ENCODE peak calls at places on chromosomes 1 and 21, in five cellular contexts. One of them, this sample, is unnamed.

GRCh38 chr1:53317651-53318539 is 10.0 kb downstream of the LRP8 start:
- DNase-seq in stimulated activated naive B cell treated with anti-CD40 and anti-IgM and Interleukin-4, amounts not matched to agents 10 μg/mL and 1 μg/mL and 100 μg/mL, for 72 hours: peak; percentile 23
- DNase-seq in ELR: no peak
- DNase-seq in retina: no peak
- DNase-seq in left ventricle myocardium inferior: no peak
- DNase-seq in this sample: no peak

GRCh38 chr1:30283199-30283962 is 440.0 kb downstream of the MATN1 start:
- DNase-seq in stimulated activated naive B cell treated with anti-CD40 and anti-IgM and Interleukin-4, amounts not matched to agents 10 μg/mL and 1 μg/mL and 100 μg/mL, for 72 hours: no peak
- DNase-seq in ELR: no peak
- DNase-seq in retina: no peak
- DNase-seq in left ventricle myocardium inferior: no peak
- DNase-seq in this sample: no peak

GRCh38 chr1:84750110-84750509 is 59.8 kb upstream of the SSX2IP start:
- DNase-seq in stimulated activated naive B cell treated with anti-CD40 and anti-IgM and Interleukin-4, amounts not matched to agents 10 μg/mL and 1 μg/mL and 100 μg/mL, for 72 hours: no peak
- DNase-seq in ELR: peak; percentile 30
- DNase-seq in retina: peak; percentile 36
- DNase-seq in left ventricle myocardium inferior: no peak
- DNase-seq in this sample: no peak

GRCh38 chr1:1631793-1632420 is at the start of gene MMP23B:
- DNase-seq in stimulated activated naive B cell treated with anti-CD40 and anti-IgM and Interleukin-4, amounts not matched to agents 10 μg/mL and 1 μg/mL and 100 μg/mL, for 72 hours: no peak
- DNase-seq in ELR: no peak
- DNase-seq in retina: peak; percentile 16
- DNase-seq in left ventricle myocardium inferior: peak; percentile 26
- DNase-seq in this sample: no peak

GRCh38 chr1:162632234-162632666 is at the start of gene DDR2:
- DNase-seq in stimulated activated naive B cell treated with anti-CD40 and anti-IgM and Interleukin-4, amounts not matched to agents 10 μg/mL and 1 μg/mL and 100 μg/mL, for 72 hours: no peak
- DNase-seq in ELR: peak; percentile 95
- DNase-seq in retina: no peak
- DNase-seq in left ventricle myocardium inferior: peak; percentile 58
- DNase-seq in this sample: no peak

GRCh38 chr1:114337417-114337816 is 173.6 kb downstream of the TRIM33 start:
- DNase-seq in stimulated activated naive B cell treated with anti-CD40 and anti-IgM and Interleukin-4, amounts not matched to agents 10 μg/mL and 1 μg/mL and 100 μg/mL, for 72 hours: no peak
- DNase-seq in ELR: no peak
- DNase-seq in retina: no peak
- DNase-seq in left ventricle myocardium inferior: no peak
- DNase-seq in this sample: no peak

GRCh38 chr1:210830034-210831028 is 303.6 kb downstream of the KCNH1 start:
- DNase-seq in stimulated activated naive B cell treated with anti-CD40 and anti-IgM and Interleukin-4, amounts not matched to agents 10 μg/mL and 1 μg/mL and 100 μg/mL, for 72 hours: no peak
- DNase-seq in ELR: no peak
- DNase-seq in retina: no peak
- DNase-seq in left ventricle myocardium inferior: no peak
- DNase-seq in this sample: no peak

GRCh38 chr1:224509881-224510280 is 75.3 kb upstream of the WDR26 start:
- DNase-seq in stimulated activated naive B cell treated with anti-CD40 and anti-IgM and Interleukin-4, amounts not matched to agents 10 μg/mL and 1 μg/mL and 100 μg/mL, for 72 hours: no peak
- DNase-seq in ELR: no peak
- DNase-seq in retina: no peak
- DNase-seq in left ventricle myocardium inferior: no peak
- DNase-seq in this sample: peak; percentile 15

GRCh38 chr1:3176028-3176427 is 107.0 kb downstream of the PRDM16 start:
- DNase-seq in stimulated activated naive B cell treated with anti-CD40 and anti-IgM and Interleukin-4, amounts not matched to agents 10 μg/mL and 1 μg/mL and 100 μg/mL, for 72 hours: no peak
- DNase-seq in ELR: no peak
- DNase-seq in retina: no peak
- DNase-seq in left ventricle myocardium inferior: no peak
- DNase-seq in this sample: no peak

GRCh38 chr1:20358761-20359263 is 68.1 kb downstream of the VWA5B1 start:
- DNase-seq in stimulated activated naive B cell treated with anti-CD40 and anti-IgM and Interleukin-4, amounts not matched to agents 10 μg/mL and 1 μg/mL and 100 μg/mL, for 72 hours: no peak
- DNase-seq in ELR: no peak
- DNase-seq in retina: no peak
- DNase-seq in left ventricle myocardium inferior: peak; percentile 71
- DNase-seq in this sample: no peak

GRCh38 chr1:4931486-4931885 is 277.1 kb downstream of the AJAP1 start:
- DNase-seq in stimulated activated naive B cell treated with anti-CD40 and anti-IgM and Interleukin-4, amounts not matched to agents 10 μg/mL and 1 μg/mL and 100 μg/mL, for 72 hours: no peak
- DNase-seq in ELR: no peak
- DNase-seq in retina: no peak
- DNase-seq in left ventricle myocardium inferior: no peak
- DNase-seq in this sample: no peak

GRCh38 chr1:198153103-198153502 is 3.7 kb upstream of the NEK7 start:
- DNase-seq in stimulated activated naive B cell treated with anti-CD40 and anti-IgM and Interleukin-4, amounts not matched to agents 10 μg/mL and 1 μg/mL and 100 μg/mL, for 72 hours: no peak
- DNase-seq in ELR: peak; percentile 23
- DNase-seq in retina: no peak
- DNase-seq in left ventricle myocardium inferior: no peak
- DNase-seq in this sample: no peak

GRCh38 chr1:107914144-107914543 is 50.8 kb downstream of the VAV3 start:
- DNase-seq in stimulated activated naive B cell treated with anti-CD40 and anti-IgM and Interleukin-4, amounts not matched to agents 10 μg/mL and 1 μg/mL and 100 μg/mL, for 72 hours: no peak
- DNase-seq in ELR: no peak
- DNase-seq in retina: no peak
- DNase-seq in left ventricle myocardium inferior: no peak
- DNase-seq in this sample: no peak

GRCh38 chr1:53334781-53335180 is 6.9 kb upstream of the LRP8 start:
- DNase-seq in stimulated activated naive B cell treated with anti-CD40 and anti-IgM and Interleukin-4, amounts not matched to agents 10 μg/mL and 1 μg/mL and 100 μg/mL, for 72 hours: no peak
- DNase-seq in ELR: no peak
- DNase-seq in retina: no peak
- DNase-seq in left ventricle myocardium inferior: no peak
- DNase-seq in this sample: no peak

GRCh38 chr1:86069757-86070145 is 86.8 kb downstream of the COL24A1 start:
- DNase-seq in stimulated activated naive B cell treated with anti-CD40 and anti-IgM and Interleukin-4, amounts not matched to agents 10 μg/mL and 1 μg/mL and 100 μg/mL, for 72 hours: no peak
- DNase-seq in ELR: no peak
- DNase-seq in retina: no peak
- DNase-seq in left ventricle myocardium inferior: no peak
- DNase-seq in this sample: no peak

GRCh38 chr1:203464226-203464625 is 11.4 kb upstream of the PRELP start:
- DNase-seq in stimulated activated naive B cell treated with anti-CD40 and anti-IgM and Interleukin-4, amounts not matched to agents 10 μg/mL and 1 μg/mL and 100 μg/mL, for 72 hours: no peak
- DNase-seq in ELR: no peak
- DNase-seq in retina: no peak
- DNase-seq in left ventricle myocardium inferior: no peak
- DNase-seq in this sample: no peak

GRCh38 chr21:41283211-41283818 is 33.3 kb upstream of the FAM3B start:
- DNase-seq in stimulated activated naive B cell treated with anti-CD40 and anti-IgM and Interleukin-4, amounts not matched to agents 10 μg/mL and 1 μg/mL and 100 μg/mL, for 72 hours: peak; percentile 28
- DNase-seq in ELR: peak; percentile 71
- DNase-seq in retina: peak; percentile 64
- DNase-seq in left ventricle myocardium inferior: no peak
- DNase-seq in this sample: peak; percentile 55

GRCh38 chr1:55089683-55090082 is 50.3 kb downstream of the PCSK9 start:
- DNase-seq in stimulated activated naive B cell treated with anti-CD40 and anti-IgM and Interleukin-4, amounts not matched to agents 10 μg/mL and 1 μg/mL and 100 μg/mL, for 72 hours: no peak
- DNase-seq in ELR: no peak
- DNase-seq in retina: no peak
- DNase-seq in left ventricle myocardium inferior: no peak
- DNase-seq in this sample: no peak

GRCh38 chr1:24726741-24727140 is 18.5 kb upstream of the CLIC4 start:
- DNase-seq in stimulated activated naive B cell treated with anti-CD40 and anti-IgM and Interleukin-4, amounts not matched to agents 10 μg/mL and 1 μg/mL and 100 μg/mL, for 72 hours: no peak
- DNase-seq in ELR: no peak
- DNase-seq in retina: no peak
- DNase-seq in left ventricle myocardium inferior: no peak
- DNase-seq in this sample: no peak

GRCh38 chr21:41615613-41616012 is 107.7 kb upstream of the TMPRSS2 start:
- DNase-seq in stimulated activated naive B cell treated with anti-CD40 and anti-IgM and Interleukin-4, amounts not matched to agents 10 μg/mL and 1 μg/mL and 100 μg/mL, for 72 hours: no peak
- DNase-seq in ELR: peak; percentile 80
- DNase-seq in retina: no peak
- DNase-seq in left ventricle myocardium inferior: no peak
- DNase-seq in this sample: no peak

GRCh38 chr1:96487404-96487803 is 234.2 kb upstream of the PTBP2 start:
- DNase-seq in stimulated activated naive B cell treated with anti-CD40 and anti-IgM and Interleukin-4, amounts not matched to agents 10 μg/mL and 1 μg/mL and 100 μg/mL, for 72 hours: no peak
- DNase-seq in ELR: no peak
- DNase-seq in retina: no peak
- DNase-seq in left ventricle myocardium inferior: no peak
- DNase-seq in this sample: no peak

GRCh38 chr1:238384381-238384780 is 493.7 kb upstream of the ZP4 start:
- DNase-seq in stimulated activated naive B cell treated with anti-CD40 and anti-IgM and Interleukin-4, amounts not matched to agents 10 μg/mL and 1 μg/mL and 100 μg/mL, for 72 hours: no peak
- DNase-seq in ELR: peak; percentile 76
- DNase-seq in retina: no peak
- DNase-seq in left ventricle myocardium inferior: no peak
- DNase-seq in this sample: no peak

GRCh38 chr1:157325220-157325619 is 187.0 kb upstream of the ETV3 start:
- DNase-seq in stimulated activated naive B cell treated with anti-CD40 and anti-IgM and Interleukin-4, amounts not matched to agents 10 μg/mL and 1 μg/mL and 100 μg/mL, for 72 hours: no peak
- DNase-seq in ELR: no peak
- DNase-seq in retina: no peak
- DNase-seq in left ventricle myocardium inferior: no peak
- DNase-seq in this sample: no peak

GRCh38 chr1:246608616-246609376 is 42.5 kb downstream of the CNST start:
- DNase-seq in stimulated activated naive B cell treated with anti-CD40 and anti-IgM and Interleukin-4, amounts not matched to agents 10 μg/mL and 1 μg/mL and 100 μg/mL, for 72 hours: peak; percentile 17
- DNase-seq in ELR: peak; percentile 99
- DNase-seq in retina: no peak
- DNase-seq in left ventricle myocardium inferior: peak; percentile 61
- DNase-seq in this sample: no peak

GRCh38 chr1:187001198-187001904 is 172.6 kb downstream of the PLA2G4A start:
- DNase-seq in stimulated activated naive B cell treated with anti-CD40 and anti-IgM and Interleukin-4, amounts not matched to agents 10 μg/mL and 1 μg/mL and 100 μg/mL, for 72 hours: no peak
- DNase-seq in ELR: peak; percentile 91
- DNase-seq in retina: no peak
- DNase-seq in left ventricle myocardium inferior: no peak
- DNase-seq in this sample: no peak

GRCh38 chr1:56931686-56932085 is 34.1 kb downstream of the C8B start:
- DNase-seq in stimulated activated naive B cell treated with anti-CD40 and anti-IgM and Interleukin-4, amounts not matched to agents 10 μg/mL and 1 μg/mL and 100 μg/mL, for 72 hours: no peak
- DNase-seq in ELR: no peak
- DNase-seq in retina: no peak
- DNase-seq in left ventricle myocardium inferior: no peak
- DNase-seq in this sample: no peak

GRCh38 chr21:27035791-27036190 is 68.9 kb upstream of the ADAMTS5 start:
- DNase-seq in stimulated activated naive B cell treated with anti-CD40 and anti-IgM and Interleukin-4, amounts not matched to agents 10 μg/mL and 1 μg/mL and 100 μg/mL, for 72 hours: no peak
- DNase-seq in ELR: no peak
- DNase-seq in retina: peak; percentile 32
- DNase-seq in left ventricle myocardium inferior: no peak
- DNase-seq in this sample: no peak

GRCh38 chr1:196462101-196462500 is 146.1 kb downstream of the KCNT2 start:
- DNase-seq in stimulated activated naive B cell treated with anti-CD40 and anti-IgM and Interleukin-4, amounts not matched to agents 10 μg/mL and 1 μg/mL and 100 μg/mL, for 72 hours: no peak
- DNase-seq in ELR: no peak
- DNase-seq in retina: no peak
- DNase-seq in left ventricle myocardium inferior: no peak
- DNase-seq in this sample: no peak

GRCh38 chr1:33014464-33015170 is 22.1 kb downstream of the AK2 start:
- DNase-seq in stimulated activated naive B cell treated with anti-CD40 and anti-IgM and Interleukin-4, amounts not matched to agents 10 μg/mL and 1 μg/mL and 100 μg/mL, for 72 hours: no peak
- DNase-seq in ELR: no peak
- DNase-seq in retina: no peak
- DNase-seq in left ventricle myocardium inferior: no peak
- DNase-seq in this sample: no peak

GRCh38 chr1:41483960-41484844 is at the start of gene EDN2:
- DNase-seq in stimulated activated naive B cell treated with anti-CD40 and anti-IgM and Interleukin-4, amounts not matched to agents 10 μg/mL and 1 μg/mL and 100 μg/mL, for 72 hours: no peak
- DNase-seq in ELR: no peak
- DNase-seq in retina: peak; percentile 69
- DNase-seq in left ventricle myocardium inferior: peak; percentile 77
- DNase-seq in this sample: no peak